ENCODE peak calls at places on chromosome 13, in four cellular contexts. M is heart left ventricle, U is kidney epithelial cell, R is esophagus squamous epithelium. O is an unnamed sample.

GRCh38 chr13:37089495-37089894 is 16.0 kb downstream of the CSNK1A1L start:
- DNase-seq in U (no peak), R (no peak), M (no peak), O (no peak)

GRCh38 chr13:34756136-34756535 is 185.9 kb upstream of the NBEA start:
- DNase-seq in U (no peak), R (no peak), M (no peak), O (no peak)

GRCh38 chr13:42906257-42906656 is 85.8 kb downstream of the EPSTI1 start:
- DNase-seq in R (no peak), U (no peak), M (no peak), O (no peak)

GRCh38 chr13:45582533-45583076 is 32.9 kb downstream of the ERICH6B start:
- DNase-seq in U (no peak), M (no peak), R (no peak), O (no peak)

GRCh38 chr13:31223640-31224039 is 23.9 kb downstream of the B3GLCT start:
- DNase-seq in U (no peak), M (no peak), R (no peak), O (no peak)

GRCh38 chr13:74202129-74202528 is 67.9 kb upstream of the KLF12 start:
- DNase-seq in R (no peak), U (no peak), M (no peak), O (no peak)

GRCh38 chr13:35600137-35600536 is 123.6 kb upstream of the MAB21L1 start:
- DNase-seq in R (no peak), U (no peak), M (no peak), O (no peak)

GRCh38 chr13:25371608-25372274 is at the start of gene ATP8A2:
- DNase-seq in M (no peak), U (no peak), R (no peak), O (no peak)

GRCh38 chr13:112711528-112712265 is 21.9 kb downstream of the ATP11A start:
- DNase-seq in U (peak; percentile 95), M (peak; percentile 83), R (no peak), O (peak; percentile 74)

GRCh38 chr13:96817336-96817941 is 176.8 kb downstream of the OXGR1 start:
- DNase-seq in M (no peak), U (peak; percentile 2), R (no peak), O (no peak)

GRCh38 chr13:114152831-114153371 is 20.5 kb upstream of the RASA3 start:
- DNase-seq in R (no peak), M (no peak), U (no peak), O (no peak)

GRCh38 chr13:95553614-95554385 is 1.3 kb downstream of the CLDN10 start:
- DNase-seq in R (no peak), M (no peak), U (no peak), O (no peak)

GRCh38 chr13:26488236-26489028 is 69.1 kb upstream of the WASF3 start:
- DNase-seq in U (no peak), M (no peak), R (no peak), O (no peak)

GRCh38 chr13:60329221-60329983 is 67.6 kb upstream of the TDRD3 start:
- DNase-seq in M (no peak), R (no peak), U (no peak), O (no peak)

GRCh38 chr13:36850790-36851438 is 31.9 kb downstream of the RFXAP start:
- DNase-seq in M (no peak), R (no peak), U (no peak), O (no peak)

GRCh38 chr13:66222127-66222526 is 1008.0 kb downstream of the PCDH9 start:
- DNase-seq in R (no peak), M (no peak), U (no peak), O (no peak)
- H3K27me3 ChIP-seq in R (no peaks in the 10 kb centered on the region), M (no peaks in the 10 kb centered on the region), U (no peaks in the 10 kb centered on the region), O (no peaks in the 10 kb centered on the region)

DNA sequence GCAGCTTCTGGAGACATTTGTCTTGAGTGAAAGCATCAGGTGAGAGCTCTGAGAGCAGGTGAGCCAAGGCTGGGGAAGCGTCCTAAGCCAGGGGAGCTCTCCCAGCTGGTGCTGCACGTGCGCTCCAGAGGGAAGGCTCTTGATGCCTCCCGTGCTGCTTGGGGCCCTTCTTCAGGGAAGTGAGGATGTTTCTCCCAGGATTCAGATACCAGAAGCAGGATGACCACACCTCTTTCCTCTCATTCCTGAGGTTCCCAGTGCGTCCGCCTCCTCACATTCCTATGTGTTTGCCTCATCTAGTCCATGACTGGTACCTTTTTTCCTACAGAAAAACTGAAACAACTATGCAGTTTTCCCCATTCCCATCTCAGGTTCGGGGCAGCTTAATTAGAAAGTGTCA is 231.0 kb upstream of the IRS2 start:
- DNase-seq in M (no peak), U (peak; percentile 89), R (no peak), O (no peak)
- H3K27me3 ChIP-seq in M (no peaks in the 10 kb centered on the region), U (no peaks in the 10 kb centered on the region), R (no peaks in the 10 kb centered on the region), O (no peaks in the 10 kb centered on the region)

DNA sequence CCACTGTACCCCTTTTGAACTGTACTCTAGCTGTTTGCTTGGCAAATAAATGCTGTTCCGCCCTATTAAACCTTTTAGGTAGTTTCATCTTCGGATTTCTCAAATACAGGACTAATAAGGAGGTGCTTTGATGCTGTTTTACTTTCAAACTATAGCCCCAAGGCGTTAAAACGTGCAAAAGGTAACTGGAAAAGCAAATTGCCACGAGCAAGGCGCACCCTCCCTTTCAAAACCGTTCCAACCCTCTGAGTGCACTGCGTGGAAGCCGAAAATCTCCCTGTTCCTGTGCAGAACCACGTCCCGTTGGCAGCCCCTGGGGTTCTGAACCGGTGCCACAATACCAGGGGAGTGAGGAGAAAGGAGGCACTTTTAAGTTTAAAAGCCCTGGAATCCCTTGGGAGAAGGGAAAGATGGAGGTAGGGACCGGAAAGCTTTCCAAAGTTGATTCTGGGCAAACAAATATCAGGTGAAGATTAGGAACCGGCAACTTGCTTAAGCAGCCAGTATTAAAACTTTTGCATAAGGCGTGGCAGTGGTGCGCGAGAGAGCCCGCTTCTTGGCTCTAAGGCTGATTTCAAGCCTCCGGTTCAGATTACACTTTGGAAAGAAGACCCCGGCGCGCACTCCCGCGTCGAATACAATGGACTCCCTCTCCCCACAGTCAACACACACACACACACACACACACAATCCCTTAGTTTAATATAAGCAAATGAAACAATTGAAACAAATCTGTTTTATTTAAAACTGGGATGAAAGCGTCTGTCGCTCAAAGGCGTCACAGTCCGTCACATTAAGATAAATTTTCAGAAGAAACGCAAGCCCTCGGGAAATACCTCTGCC is 9.5 kb downstream of the POU4F1 start:
- DNase-seq in U (no peak), R (no peak), M (no peak), O (no peak)
- H3K27me3 ChIP-seq in U (peaks cover 62% of the 10 kb centered on the region), R (peaks cover 37% of the 10 kb centered on the region), M (peaks cover 73% of the 10 kb centered on the region), O (peaks cover 25% of the 10 kb centered on the region)

GRCh38 chr13:27971776-27972618 is 2.9 kb upstream of the CDX2 start:
- DNase-seq in R (no peak), U (no peak), M (no peak), O (no peak)

GRCh38 chr13:27971236-27971645 is 2.1 kb upstream of the CDX2 start:
- DNase-seq in R (no peak), U (no peak), M (no peak), O (no peak)

GRCh38 chr13:27972619-27972877 is 3.4 kb upstream of the CDX2 start:
- DNase-seq in M (no peak), R (no peak), U (no peak), O (no peak)

GRCh38 chr13:27973956-27974662 is 5.0 kb upstream of the CDX2 start:
- DNase-seq in U (no peak), M (no peak), R (no peak), O (no peak)

GRCh38 chr13:27973291-27973690 is 4.2 kb upstream of the CDX2 start:
- DNase-seq in M (no peak), R (no peak), U (no peak), O (no peak)
- H3K27me3 ChIP-seq in M (peaks cover 71% of the 10 kb centered on the region), R (peaks cover 13% of the 10 kb centered on the region), U (peaks cover 90% of the 10 kb centered on the region), O (peaks cover 7% of the 10 kb centered on the region)

GRCh38 chr13:87671031-87671823 is at the start of gene SLITRK5:
- DNase-seq in R (no peak), M (peak; percentile 29), U (no peak), O (no peak)
- H3K27me3 ChIP-seq in R (peaks cover 10% of the 10 kb centered on the region), M (peaks cover 26% of the 10 kb centered on the region), U (peaks cover 38% of the 10 kb centered on the region), O (peaks cover 4% of the 10 kb centered on the region)

DNA sequence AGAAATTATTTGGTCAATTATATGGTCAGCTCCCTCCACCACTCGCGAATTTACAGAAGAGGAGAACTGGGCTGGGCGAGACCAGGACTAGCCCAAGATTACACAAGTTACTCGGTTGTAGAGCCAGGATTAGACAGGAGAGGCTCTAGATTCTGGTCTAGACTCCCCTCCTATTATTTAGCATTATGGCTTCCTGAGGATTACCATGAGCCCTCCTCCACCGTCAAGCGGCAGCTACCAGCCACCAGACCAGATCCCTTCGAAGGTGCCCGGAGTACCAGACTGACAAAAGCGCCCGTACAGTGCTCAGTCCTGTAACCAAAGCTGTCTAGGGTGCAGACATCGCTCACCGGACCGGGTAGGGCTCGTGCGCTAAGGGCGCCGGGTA is 497 bp upstream of the MLNR start:
- DNase-seq in U (no peak), R (no peak), M (no peak), O (no peak)
- H3K27me3 ChIP-seq in U (peaks cover 51% of the 10 kb centered on the region), R (peaks cover 12% of the 10 kb centered on the region), M (peaks cover 19% of the 10 kb centered on the region), O (peaks cover 5% of the 10 kb centered on the region)

DNA sequence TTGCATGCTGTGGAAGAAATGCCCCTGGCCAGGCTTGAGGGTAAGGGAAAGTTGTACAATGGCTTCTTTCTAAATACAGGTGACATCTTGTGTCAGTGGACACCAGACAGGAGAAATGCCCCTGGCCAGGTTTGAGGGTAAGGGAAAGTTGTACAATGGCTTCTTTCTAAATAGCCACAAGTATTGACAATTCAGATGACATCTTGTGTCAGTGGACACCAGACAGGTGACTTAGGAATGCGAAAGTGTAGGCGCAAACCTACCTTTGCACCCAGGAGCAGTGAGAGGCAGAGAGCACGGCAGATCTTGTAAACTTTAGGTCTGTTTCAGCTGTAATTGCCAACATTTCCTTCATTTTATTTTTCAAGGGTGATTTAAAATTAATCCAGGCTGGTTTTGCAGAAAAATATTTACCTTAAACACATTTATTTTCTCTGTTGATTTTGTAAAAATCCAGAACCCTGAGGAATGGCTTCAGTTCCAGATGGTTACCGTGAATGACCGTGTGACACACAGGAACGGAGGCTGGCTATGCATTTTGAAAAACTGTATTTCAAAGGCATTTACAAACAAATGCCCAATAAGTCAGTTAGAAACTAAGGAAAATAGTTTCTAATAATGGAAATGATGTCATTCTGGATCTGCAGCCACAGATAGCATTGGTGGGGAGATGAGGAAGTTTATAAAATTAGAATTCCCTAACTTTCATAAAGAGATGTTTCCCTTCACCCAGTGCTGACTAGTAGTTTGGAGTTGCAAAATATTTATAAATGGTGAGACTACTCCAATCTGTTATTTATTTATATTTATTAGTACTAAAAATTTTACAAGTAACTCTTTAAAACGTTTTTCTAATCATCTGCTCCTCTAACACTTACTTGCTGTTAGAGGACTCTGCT is 34.9 kb downstream of the TNFSF13B start:
- DNase-seq in U (no peak), M (no peak), R (no peak), O (no peak)
- H3K27me3 ChIP-seq in U (no peaks in the 10 kb centered on the region), M (no peaks in the 10 kb centered on the region), R (no peaks in the 10 kb centered on the region), O (no peaks in the 10 kb centered on the region)

DNA sequence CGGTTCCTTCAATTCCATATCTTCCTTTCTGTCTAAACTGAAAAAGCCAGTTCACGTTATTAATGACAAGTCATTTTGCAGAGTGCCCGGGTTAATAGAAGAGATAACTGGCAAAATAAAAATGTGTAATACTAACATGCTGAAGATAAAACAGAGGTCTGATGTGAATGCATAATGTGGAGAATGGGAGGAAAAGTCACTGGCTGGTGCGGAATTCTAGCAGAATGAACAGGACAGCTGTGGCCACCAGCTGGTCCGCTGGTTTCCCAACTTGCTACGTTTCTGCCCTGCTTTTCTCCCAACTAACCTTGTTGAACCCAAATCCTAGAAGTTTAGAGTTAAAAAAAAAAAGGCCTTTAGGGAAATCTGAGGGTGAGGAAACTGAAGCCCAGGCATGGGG is 42.4 kb downstream of the PCDH8 start:
- DNase-seq in M (no peak), U (no peak), R (no peak), O (no peak)
- H3K27me3 ChIP-seq in M (no peaks in the 10 kb centered on the region), U (no peaks in the 10 kb centered on the region), R (no peaks in the 10 kb centered on the region), O (no peaks in the 10 kb centered on the region)

O was measured in thoracic aorta.